ENCODE peak calls at places on chromosome 2, in eight cellular contexts. V, P, H, K, J, E, G and I are unnamed samples.

GRCh38 chr2:205047273-205047839 is 502.1 kb downstream of the PARD3B start:
- DNase-seq in E (no peak), P (no peak), V (no peak), K (no peak), H (no peak), J (no peak), G (no peak), I (no peak)

GRCh38 chr2:61318553-61318952 is 152.3 kb downstream of the USP34 start:
- DNase-seq in V (no peak), K (no peak), J (no peak), E (no peak), H (no peak), P (no peak), G (no peak), I (no peak)

GRCh38 chr2:40251146-40251545 is 200.7 kb downstream of the SLC8A1 start:
- DNase-seq in H (no peak), V (no peak), E (no peak), G (no peak), J (no peak), K (no peak), P (no peak), I (no peak)

GRCh38 chr2:190947711-190948251 is 66.2 kb downstream of the STAT1 start:
- DNase-seq in G (peak; percentile 24), J (no peak), P (peak; percentile 85), E (peak; percentile 13), H (peak; percentile 17), V (peak; percentile 32), K (peak; percentile 82), I (no peak)

GRCh38 chr2:230980468-230980867 is 15.5 kb upstream of the SPATA3 start:
- DNase-seq in P (peak; percentile 11), V (no peak), E (no peak), K (no peak), H (no peak), J (no peak), G (no peak), I (no peak)

GRCh38 chr2:4898706-4899105 is 793.5 kb upstream of the SOX11 start:
- DNase-seq in K (peak; percentile 81), V (no peak), E (no peak), H (no peak), P (no peak), G (no peak), J (no peak), I (no peak)

GRCh38 chr2:102455061-102455670 is 17.9 kb upstream of the SLC9A4 start:
- DNase-seq in P (no peak), K (no peak), H (no peak), E (no peak), G (no peak), V (no peak), J (no peak), I (no peak)

GRCh38 chr2:135916232-135916631 is 40.0 kb upstream of the MCM6 start:
- DNase-seq in G (no peak), H (no peak), J (no peak), E (peak; percentile 26), K (peak; percentile 40), V (peak; percentile 14), P (peak; percentile 36), I (no peak)

GRCh38 chr2:231573698-231574421 is 18.8 kb upstream of the TEX44 start:
- DNase-seq in H (no peak), K (no peak), E (no peak), V (no peak), J (no peak), G (no peak), P (no peak), I (no peak)

GRCh38 chr2:230541934-230542380 is 126.0 kb downstream of the SP100 start:
- DNase-seq in E (no peak), H (no peak), K (no peak), G (no peak), P (peak; percentile 37), V (no peak), J (no peak), I (no peak)

GRCh38 chr2:135248611-135249010 is 196.5 kb downstream of the RAB3GAP1 start:
- DNase-seq in K (no peak), P (no peak), H (no peak), G (no peak), V (no peak), E (no peak), J (no peak), I (no peak)

GRCh38 chr2:239029958-239030357 is 182.1 kb downstream of the TWIST2 start:
- DNase-seq in P (no peak), K (no peak), V (no peak), J (no peak), G (no peak), H (no peak), E (no peak), I (no peak)

GRCh38 chr2:134670955-134671354 is 47.8 kb downstream of the TMEM163 start:
- DNase-seq in J (no peak), E (no peak), P (no peak), K (no peak), G (no peak), H (no peak), V (no peak), I (no peak)

GRCh38 chr2:64797881-64798590 is 144.3 kb upstream of the SERTAD2 start:
- DNase-seq in H (peak; percentile 52), P (peak; percentile 62), G (no peak), K (peak; percentile 77), V (no peak), E (peak; percentile 33), J (no peak), I (no peak)

GRCh38 chr2:195498176-195498575 is 158.8 kb upstream of the SLC39A10 start:
- DNase-seq in P (peak; percentile 48), H (no peak), V (no peak), J (no peak), E (no peak), G (no peak), K (peak; percentile 12), I (no peak)

GRCh38 chr2:172079416-172079815 is 5.9 kb upstream of the DLX1 start:
- DNase-seq in H (no peak), P (no peak), E (no peak), J (no peak), V (no peak), G (no peak), K (no peak), I (no peak)

GRCh38 chr2:176500921-176501320 is 231.7 kb downstream of the MTX2 start:
- DNase-seq in J (no peak), V (peak; percentile 78), G (no peak), H (no peak), K (no peak), E (peak; percentile 78), P (peak; percentile 49), I (no peak)

GRCh38 chr2:68195096-68195495 is 37.4 kb downstream of the PNO1 start:
- DNase-seq in J (no peak), H (no peak), E (no peak), P (no peak), G (no peak), V (no peak), K (no peak), I (no peak)

GRCh38 chr2:232238108-232238507 is 140.4 kb upstream of the ALPP start:
- DNase-seq in G (no peak), P (no peak), H (no peak), V (no peak), K (no peak), E (no peak), J (no peak), I (no peak)

GRCh38 chr2:133966720-133967304 is 287.1 kb upstream of the MGAT5 start:
- DNase-seq in E (no peak), G (no peak), P (no peak), H (no peak), J (no peak), V (no peak), K (no peak), I (no peak)

GRCh38 chr2:29114514-29114840 is 738 bp upstream of the CLIP4 start:
- DNase-seq in H (no peak), E (no peak), P (no peak), J (no peak), K (no peak), G (no peak), V (no peak), I (no peak)

GRCh38 chr2:163319006-163319405 is 416.8 kb downstream of the FIGN start:
- DNase-seq in G (no peak), E (no peak), K (peak; percentile 14), H (peak; percentile 3), P (peak; percentile 9), J (no peak), V (no peak), I (no peak)

GRCh38 chr2:227657204-227657845 is 9.3 kb upstream of the SCYGR5 start:
- DNase-seq in P (no peak), E (no peak), G (no peak), K (no peak), H (no peak), V (no peak), J (no peak), I (no peak)

GRCh38 chr2:101251844-101252407 is 760 bp upstream of the CNOT11 start:
- DNase-seq in G (no peak), E (no peak), H (no peak), K (no peak), J (no peak), V (no peak), P (peak; percentile 2), I (no peak)

GRCh38 chr2:238264072-238264460 is 24.2 kb upstream of the HES6 start:
- DNase-seq in K (no peak), V (no peak), H (no peak), E (no peak), G (no peak), J (no peak), P (no peak), I (no peak)

GRCh38 chr2:3651686-3652516 is 6.1 kb upstream of the ALLC start:
- DNase-seq in H (no peak), J (no peak), V (peak; percentile 66), P (no peak), K (no peak), E (peak; percentile 42), G (peak; percentile 83), I (peak; percentile 50)

GRCh38 chr2:128792476-128793054 is 473.9 kb upstream of the HS6ST1 start:
- DNase-seq in H (no peak), E (no peak), J (no peak), P (no peak), G (no peak), K (no peak), V (no peak), I (no peak)

GRCh38 chr2:207617011-207617671 is 8.1 kb downstream of the METTL21A start:
- DNase-seq in E (peak; percentile 73), K (peak; percentile 89), G (peak; percentile 76), V (peak; percentile 76), J (no peak), P (peak; percentile 97), H (peak; percentile 93), I (no peak)

GRCh38 chr2:206799083-206799482 is 33.7 kb downstream of the FASTKD2 start:
- DNase-seq in E (no peak), J (no peak), P (peak; percentile 7), V (no peak), K (no peak), H (no peak), G (no peak), I (no peak)

GRCh38 chr2:11985817-11986566 is 239.6 kb downstream of the LPIN1 start:
- DNase-seq in J (no peak), E (no peak), H (no peak), K (no peak), G (no peak), V (no peak), P (no peak), I (no peak)

GRCh38 chr2:57957238-57957637 is 89.4 kb upstream of the VRK2 start:
- DNase-seq in V (no peak), P (no peak), H (no peak), J (no peak), G (no peak), K (no peak), E (no peak), I (no peak)

GRCh38 chr2:33442528-33443069 is 33.9 kb upstream of the RASGRP3 start:
- DNase-seq in E (peak; percentile 46), P (no peak), V (peak; percentile 21), G (no peak), J (no peak), K (no peak), H (no peak), I (no peak)

GRCh38 chr2:122643725-122644329 is 888.4 kb downstream of the TSN start:
- DNase-seq in P (peak; percentile 86), E (peak; percentile 67), K (no peak), J (no peak), H (peak; percentile 0), G (peak; percentile 40), V (no peak), I (no peak)

GRCh38 chr2:6068441-6068935 is 376.3 kb downstream of the SOX11 start:
- DNase-seq in H (no peak), V (no peak), K (no peak), G (no peak), J (no peak), E (no peak), P (no peak), I (no peak)